ENCODE peak calls at places on chromosomes 16 and 17, in four cellular contexts. S is mucosa of descending colon, Z is activated T-cell treated with anti-CD3 and anti-CD28 coated beads for 48 hours, O is heart left ventricle. E is an unnamed sample.

GRCh38 chr16:56872863-56873391 is 7.9 kb downstream of the SLC12A3 start:
- DNase-seq in S (no peak), O (no peak), Z (no peak), E (no peak)

GRCh38 chr17:77959926-77960521 is 1.5 kb downstream of the TNRC6C start:
- DNase-seq in S (no peak), O (no peak), Z (no peak), E (no peak)

GRCh38 chr16:67034478-67034877 is 5.5 kb downstream of the CBFB start:
- DNase-seq in S (no peak), O (no peak), Z (no peak), E (no peak)

GRCh38 chr17:80698297-80698696 is 153.7 kb downstream of the RPTOR start:
- DNase-seq in O (no peak), Z (no peak), S (no peak), E (no peak)

GRCh38 chr16:4852221-4852872 is 5.1 kb downstream of the UBN1 start:
- DNase-seq in Z (no peak), O (no peak), S (no peak), E (peak)

GRCh38 chr17:28475151-28475900 is 1.9 kb downstream of the SLC13A2 start:
- DNase-seq in O (no peak), S (no peak), Z (no peak), E (no peak)

GRCh38 chr17:31857920-31858646 is 961 bp downstream of the COPRS start:
- DNase-seq in O (no peak), S (no peak), Z (no peak), E (no peak)

GRCh38 chr17:19000531-19001011 is 4.0 kb downstream of the FAM83G start:
- DNase-seq in O (no peak), S (peak), Z (no peak), E (no peak)

GRCh38 chr17:49443862-49444261 is 29.2 kb upstream of the PHB1 start:
- DNase-seq in S (no peak), O (peak), Z (no peak), E (no peak)

GRCh38 chr16:85207357-85207921 is 95.2 kb upstream of the CIBAR2 start:
- DNase-seq in O (no peak), S (peak), Z (no peak), E (no peak)

GRCh38 chr16:10831899-10832886 is 13.6 kb upstream of the TVP23A start:
- DNase-seq in Z (no peak), S (no peak), O (no peak), E (no peak)

GRCh38 chr16:54313789-54314188 is 27.2 kb upstream of the IRX3 start:
- DNase-seq in Z (no peak), O (no peak), S (no peak), E (no peak)

GRCh38 chr17:72976971-72977767 is 115.3 kb downstream of the SLC39A11 start:
- DNase-seq in Z (no peak), O (peak), S (no peak), E (peak)

GRCh38 chr16:4116328-4117249 is at the start of gene ADCY9:
- DNase-seq in O (peak), S (peak), Z (peak), E (peak)

GRCh38 chr16:12187939-12188673 is 211.6 kb downstream of the SNX29 start:
- DNase-seq in O (no peak), S (no peak), Z (no peak), E (no peak)

GRCh38 chr17:16398270-16399267 is 16.8 kb upstream of the TRPV2 start:
- DNase-seq in O (no peak), S (no peak), Z (no peak), E (no peak)